ENCODE peak calls at places on chromosomes 1 and 21, in seven cellular contexts. One of them, this sample, is unnamed.

GRCh38 chr1:182260516-182260915 is 131.1 kb downstream of the GLUL start:
- DNase-seq in OCI-LY7: no peak
- DNase-seq in thoracic aorta: no peak
- DNase-seq in brain microvascular endothelial cell: no peak
- DNase-seq in ascending aorta: no peak
- DNase-seq in RWPE2: no peak
- DNase-seq in GM23338: no peak
- DNase-seq in this sample: no peak

GRCh38 chr21:38759286-38759872 is 46.4 kb upstream of the ETS2 start:
- DNase-seq in OCI-LY7: no peak
- DNase-seq in thoracic aorta: no peak
- DNase-seq in brain microvascular endothelial cell: no peak
- DNase-seq in ascending aorta: no peak
- DNase-seq in RWPE2: no peak
- DNase-seq in GM23338: no peak
- DNase-seq in this sample: no peak

GRCh38 chr1:17922833-17923232 is 167.7 kb downstream of the ACTL8 start:
- DNase-seq in OCI-LY7: peak
- DNase-seq in thoracic aorta: no peak
- DNase-seq in brain microvascular endothelial cell: peak
- DNase-seq in ascending aorta: no peak
- DNase-seq in RWPE2: no peak
- DNase-seq in GM23338: peak
- DNase-seq in this sample: no peak

GRCh38 chr1:57963545-57963944 is 539.7 kb upstream of the DAB1 start:
- DNase-seq in OCI-LY7: no peak
- DNase-seq in thoracic aorta: no peak
- DNase-seq in brain microvascular endothelial cell: no peak
- DNase-seq in ascending aorta: no peak
- DNase-seq in RWPE2: no peak
- DNase-seq in GM23338: no peak
- DNase-seq in this sample: no peak

GRCh38 chr1:200090252-200091159 is 63.0 kb downstream of the NR5A2 start:
- DNase-seq in OCI-LY7: peak
- DNase-seq in thoracic aorta: no peak
- DNase-seq in brain microvascular endothelial cell: peak
- DNase-seq in ascending aorta: no peak
- DNase-seq in RWPE2: no peak
- DNase-seq in GM23338: peak
- DNase-seq in this sample: no peak

GRCh38 chr1:111193712-111194480 is 6.5 kb downstream of the DENND2D start:
- DNase-seq in OCI-LY7: no peak
- DNase-seq in thoracic aorta: no peak
- DNase-seq in brain microvascular endothelial cell: no peak
- DNase-seq in ascending aorta: no peak
- DNase-seq in RWPE2: no peak
- DNase-seq in GM23338: no peak
- DNase-seq in this sample: no peak

GRCh38 chr21:22421416-22422190 is 1423.4 kb downstream of the NCAM2 start:
- DNase-seq in OCI-LY7: no peak
- DNase-seq in thoracic aorta: no peak
- DNase-seq in brain microvascular endothelial cell: no peak
- DNase-seq in ascending aorta: no peak
- DNase-seq in RWPE2: no peak
- DNase-seq in GM23338: no peak
- DNase-seq in this sample: no peak

GRCh38 chr21:34770581-34770980 is 101.8 kb downstream of the CLIC6 start:
- DNase-seq in OCI-LY7: no peak
- DNase-seq in thoracic aorta: no peak
- DNase-seq in brain microvascular endothelial cell: no peak
- DNase-seq in ascending aorta: no peak
- DNase-seq in RWPE2: no peak
- DNase-seq in GM23338: no peak
- DNase-seq in this sample: no peak

GRCh38 chr1:172970186-172970585 is 80.6 kb downstream of the TNFSF18 start:
- DNase-seq in OCI-LY7: no peak
- DNase-seq in thoracic aorta: no peak
- DNase-seq in brain microvascular endothelial cell: no peak
- DNase-seq in ascending aorta: no peak
- DNase-seq in RWPE2: no peak
- DNase-seq in GM23338: no peak
- DNase-seq in this sample: no peak

GRCh38 chr1:117342397-117342796 is 24.9 kb upstream of the MAN1A2 start:
- DNase-seq in OCI-LY7: no peak
- DNase-seq in thoracic aorta: no peak
- DNase-seq in brain microvascular endothelial cell: no peak
- DNase-seq in ascending aorta: no peak
- DNase-seq in RWPE2: no peak
- DNase-seq in GM23338: no peak
- DNase-seq in this sample: no peak

GRCh38 chr1:24289937-24290595 is 29.1 kb upstream of the GRHL3 start:
- DNase-seq in OCI-LY7: no peak
- DNase-seq in thoracic aorta: peak
- DNase-seq in brain microvascular endothelial cell: peak
- DNase-seq in ascending aorta: peak
- DNase-seq in RWPE2: peak
- DNase-seq in GM23338: no peak
- DNase-seq in this sample: peak

GRCh38 chr1:5890346-5891106 is 101.7 kb downstream of the NPHP4 start:
- DNase-seq in OCI-LY7: no peak
- DNase-seq in thoracic aorta: no peak
- DNase-seq in brain microvascular endothelial cell: no peak
- DNase-seq in ascending aorta: no peak
- DNase-seq in RWPE2: peak
- DNase-seq in GM23338: no peak
- DNase-seq in this sample: no peak

GRCh38 chr1:31183927-31184554 is 55.6 kb downstream of the NKAIN1 start:
- DNase-seq in OCI-LY7: peak
- DNase-seq in thoracic aorta: no peak
- DNase-seq in brain microvascular endothelial cell: peak
- DNase-seq in ascending aorta: no peak
- DNase-seq in RWPE2: no peak
- DNase-seq in GM23338: peak
- DNase-seq in this sample: no peak

GRCh38 chr1:219088778-219089557 is 84.7 kb upstream of the LYPLAL1 start:
- DNase-seq in OCI-LY7: no peak
- DNase-seq in thoracic aorta: peak
- DNase-seq in brain microvascular endothelial cell: peak
- DNase-seq in ascending aorta: peak
- DNase-seq in RWPE2: peak
- DNase-seq in GM23338: no peak
- DNase-seq in this sample: peak

GRCh38 chr1:8137406-8138244 is 111.5 kb upstream of the ERRFI1 start:
- DNase-seq in OCI-LY7: no peak
- DNase-seq in thoracic aorta: peak
- DNase-seq in brain microvascular endothelial cell: peak
- DNase-seq in ascending aorta: peak
- DNase-seq in RWPE2: no peak
- DNase-seq in GM23338: no peak
- DNase-seq in this sample: no peak

GRCh38 chr1:244633140-244633539 is 19.8 kb upstream of the DESI2 start:
- DNase-seq in OCI-LY7: no peak
- DNase-seq in thoracic aorta: no peak
- DNase-seq in brain microvascular endothelial cell: no peak
- DNase-seq in ascending aorta: no peak
- DNase-seq in RWPE2: no peak
- DNase-seq in GM23338: no peak
- DNase-seq in this sample: no peak

DNA sequence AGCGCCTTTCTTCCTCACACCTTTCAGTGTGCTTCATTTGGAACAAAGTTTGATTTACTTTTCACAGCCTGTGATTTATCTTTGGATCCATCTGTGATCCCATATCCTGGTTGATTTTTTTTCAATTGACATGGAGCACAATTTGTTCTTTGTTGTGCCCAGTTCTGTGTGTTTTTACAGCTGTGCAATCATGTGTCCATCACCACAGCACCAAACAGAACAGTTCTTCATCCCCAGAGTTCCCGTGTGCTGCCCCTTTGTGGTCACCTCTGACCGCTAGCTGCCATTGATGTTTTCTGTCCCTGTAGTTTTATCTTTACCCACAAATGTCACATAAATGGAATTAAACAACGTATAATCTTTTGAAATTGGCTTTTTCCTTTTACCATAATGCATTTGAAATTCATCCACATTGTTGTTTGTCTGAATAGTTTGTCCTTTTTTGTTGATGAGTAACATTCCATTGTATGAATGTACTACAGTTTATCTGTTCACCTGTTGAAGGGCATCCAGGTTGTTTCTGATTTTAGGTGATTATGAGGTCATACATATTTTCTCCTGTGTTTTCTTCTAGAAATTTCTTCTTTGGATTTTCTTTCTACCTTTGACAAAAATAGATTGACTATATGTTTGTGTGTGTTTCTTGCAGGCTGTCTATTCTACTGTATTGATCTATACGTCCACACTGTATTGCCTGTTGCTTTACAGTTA is 17.4 kb downstream of the MIGA1 start:
- DNase-seq in OCI-LY7: no peak
- DNase-seq in thoracic aorta: no peak
- DNase-seq in brain microvascular endothelial cell: no peak
- DNase-seq in ascending aorta: no peak
- DNase-seq in RWPE2: no peak
- DNase-seq in GM23338: no peak
- DNase-seq in this sample: no peak
- H3K27ac ChIP-seq in OCI-LY7: no peak
- H3K27ac ChIP-seq in thoracic aorta: no peak
- H3K27ac ChIP-seq in brain microvascular endothelial cell: no peak
- H3K27ac ChIP-seq in ascending aorta: no peak
- H3K27ac ChIP-seq in RWPE2: no peak
- H3K27ac ChIP-seq in GM23338: no peak
- H3K27ac ChIP-seq in this sample: no peak

DNA sequence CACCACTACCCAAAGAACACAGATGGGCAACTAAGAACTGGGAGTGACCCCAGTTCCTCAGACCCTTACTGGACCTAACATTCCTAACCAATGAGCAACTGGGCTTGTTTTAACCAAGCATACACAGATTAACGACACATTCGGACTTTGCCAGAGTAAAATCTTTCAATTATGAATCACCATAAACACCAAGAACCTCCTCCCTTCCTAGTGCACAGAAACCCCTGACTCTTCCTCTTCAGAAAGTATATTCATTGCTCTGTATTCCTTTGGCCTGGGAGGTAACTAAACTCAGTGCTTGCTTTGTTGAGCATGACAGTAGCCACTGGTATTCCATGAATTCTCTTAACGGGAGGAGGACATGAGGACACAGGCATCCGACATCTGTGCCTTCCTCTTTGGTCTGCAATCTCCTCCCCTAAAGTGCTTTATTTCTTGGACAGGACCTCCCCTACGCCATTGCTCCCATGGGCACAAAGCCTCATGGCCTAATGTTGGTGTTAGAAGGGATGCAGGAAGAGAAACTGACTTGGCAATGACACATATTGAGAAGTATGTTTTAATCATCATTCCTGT is 42.7 kb downstream of the SEC16B start:
- DNase-seq in OCI-LY7: no peak
- DNase-seq in thoracic aorta: no peak
- DNase-seq in brain microvascular endothelial cell: peak
- DNase-seq in ascending aorta: no peak
- DNase-seq in RWPE2: no peak
- DNase-seq in GM23338: no peak
- DNase-seq in this sample: peak
- H3K27ac ChIP-seq in OCI-LY7: no peak
- H3K27ac ChIP-seq in thoracic aorta: no peak
- H3K27ac ChIP-seq in brain microvascular endothelial cell: peak
- H3K27ac ChIP-seq in ascending aorta: no peak
- H3K27ac ChIP-seq in RWPE2: peak
- H3K27ac ChIP-seq in GM23338: no peak
- H3K27ac ChIP-seq in this sample: peak

DNA sequence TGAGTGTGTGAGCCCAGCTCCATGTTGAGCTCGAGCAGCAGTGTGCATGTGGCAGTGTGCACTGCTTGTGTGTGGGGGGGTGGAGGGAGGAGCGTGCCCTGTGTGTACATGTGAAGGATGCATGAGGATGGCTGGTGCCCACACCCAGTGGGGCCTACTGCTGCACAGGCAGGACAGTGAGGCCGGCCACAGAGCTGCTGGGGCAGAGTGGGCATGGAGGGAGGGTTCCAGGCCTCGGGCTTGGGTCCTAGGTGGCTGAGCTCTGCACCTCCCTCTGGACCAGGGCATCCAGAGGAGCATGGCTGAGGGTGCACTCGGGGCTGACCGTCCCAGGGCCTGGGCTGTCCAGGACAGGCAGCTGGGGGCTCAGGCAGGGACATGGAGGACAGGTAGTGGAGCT is 1.8 kb downstream of the GJC2 start:
- DNase-seq in OCI-LY7: no peak
- DNase-seq in thoracic aorta: no peak
- DNase-seq in brain microvascular endothelial cell: no peak
- DNase-seq in ascending aorta: no peak
- DNase-seq in RWPE2: no peak
- DNase-seq in GM23338: no peak
- DNase-seq in this sample: no peak
- H3K27ac ChIP-seq in OCI-LY7: no peak
- H3K27ac ChIP-seq in thoracic aorta: peak
- H3K27ac ChIP-seq in brain microvascular endothelial cell: no peak
- H3K27ac ChIP-seq in ascending aorta: no peak
- H3K27ac ChIP-seq in RWPE2: peak
- H3K27ac ChIP-seq in GM23338: no peak
- H3K27ac ChIP-seq in this sample: no peak

GRCh38 chr1:156958247-156958714 is 37.8 kb downstream of the LRRC71 start:
- DNase-seq in OCI-LY7: no peak
- DNase-seq in thoracic aorta: no peak
- DNase-seq in brain microvascular endothelial cell: no peak
- DNase-seq in ascending aorta: no peak
- DNase-seq in RWPE2: no peak
- DNase-seq in GM23338: no peak
- DNase-seq in this sample: no peak

GRCh38 chr1:156961709-156962108 is 41.3 kb downstream of the LRRC71 start:
- DNase-seq in OCI-LY7: peak
- DNase-seq in thoracic aorta: no peak
- DNase-seq in brain microvascular endothelial cell: no peak
- DNase-seq in ascending aorta: no peak
- DNase-seq in RWPE2: no peak
- DNase-seq in GM23338: peak
- DNase-seq in this sample: no peak

GRCh38 chr1:156964431-156964830 is 44.0 kb downstream of the LRRC71 start:
- DNase-seq in OCI-LY7: no peak
- DNase-seq in thoracic aorta: no peak
- DNase-seq in brain microvascular endothelial cell: no peak
- DNase-seq in ascending aorta: no peak
- DNase-seq in RWPE2: no peak
- DNase-seq in GM23338: no peak
- DNase-seq in this sample: no peak

GRCh38 chr1:156959414-156959813 is 39.0 kb downstream of the LRRC71 start:
- DNase-seq in OCI-LY7: no peak
- DNase-seq in thoracic aorta: no peak
- DNase-seq in brain microvascular endothelial cell: no peak
- DNase-seq in ascending aorta: no peak
- DNase-seq in RWPE2: no peak
- DNase-seq in GM23338: no peak
- DNase-seq in this sample: no peak

DNA sequence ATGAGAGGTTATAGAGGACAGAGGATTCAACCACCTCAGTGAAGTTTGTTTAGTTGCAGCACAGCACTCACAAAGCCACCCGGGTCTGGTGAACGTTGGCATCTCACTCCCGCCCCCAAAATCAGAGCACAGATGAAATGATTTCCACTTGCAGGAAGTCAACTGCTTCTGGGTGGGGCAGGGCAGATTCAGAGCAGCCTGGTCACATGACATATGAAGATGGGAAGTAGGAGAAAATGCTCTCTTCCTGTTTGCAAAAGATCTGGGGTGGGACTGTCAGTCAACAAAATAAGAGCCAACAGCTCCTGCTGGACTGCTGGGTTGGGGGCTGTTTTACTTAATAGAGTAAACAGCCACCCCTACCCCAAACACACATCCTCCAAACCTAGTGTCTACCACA is 43.2 kb downstream of the LRRC71 start:
- DNase-seq in OCI-LY7: peak
- DNase-seq in thoracic aorta: no peak
- DNase-seq in brain microvascular endothelial cell: no peak
- DNase-seq in ascending aorta: no peak
- DNase-seq in RWPE2: no peak
- DNase-seq in GM23338: no peak
- DNase-seq in this sample: no peak
- H3K27ac ChIP-seq in OCI-LY7: no peak
- H3K27ac ChIP-seq in thoracic aorta: no peak
- H3K27ac ChIP-seq in brain microvascular endothelial cell: no peak
- H3K27ac ChIP-seq in ascending aorta: no peak
- H3K27ac ChIP-seq in RWPE2: no peak
- H3K27ac ChIP-seq in GM23338: no peak
- H3K27ac ChIP-seq in this sample: no peak